ENCODE peak calls at places on chromosomes 13 and 19, in six cellular contexts. T is lower lobe of right lung; Q is NCI-H774; D is activated CD4-positive, alpha-beta memory T cell treated with anti-CD3 and anti-CD28 coated beads for 36 hours; A is neural crest cell; N is Calu3. F is an unnamed sample.

GRCh38 chr13:25455146-25455545 is 83.4 kb downstream of the ATP8A2 start:
- DNase-seq in D (no peak), N (no peak), A (no peak), T (no peak), Q (no peak), F (no peak)

GRCh38 chr19:58296086-58296485 is 9.1 kb upstream of the ERVK3-1 start:
- DNase-seq in N (no peak), D (no peak), A (no peak), Q (no peak), T (no peak), F (no peak)

GRCh38 chr19:3012522-3013260 is 16.4 kb downstream of the TLE2 start:
- DNase-seq in N (no peak), D (no peak), A (no peak), Q (no peak), T (no peak), F (no peak)

GRCh38 chr19:2574971-2575630 is 99.2 kb downstream of the GADD45B start:
- DNase-seq in N (no peak), T (no peak), D (no peak), Q (no peak), A (no peak), F (no peak)

GRCh38 chr13:113051641-113052040 is 54.0 kb upstream of the F7 start:
- DNase-seq in D (no peak), A (no peak), T (peak), Q (no peak), N (no peak), F (no peak)

GRCh38 chr13:106109391-106109791 is 426.1 kb downstream of the EFNB2 start:
- DNase-seq in A (no peak), Q (no peak), D (no peak), N (no peak), T (no peak), F (no peak)

GRCh38 chr19:42199440-42200115 is 17.9 kb downstream of the DEDD2 start:
- DNase-seq in A (no peak), N (no peak), T (peak), Q (no peak), D (peak), F (no peak)

GRCh38 chr13:79562557-79562956 is 81.6 kb downstream of the NDFIP2 start:
- DNase-seq in D (no peak), T (no peak), Q (no peak), N (no peak), A (no peak), F (no peak)

GRCh38 chr13:114311908-114312307 is 2.4 kb upstream of the CHAMP1 start:
- DNase-seq in N (no peak), Q (no peak), D (no peak), T (no peak), A (no peak), F (no peak)

GRCh38 chr19:57321746-57322145 is 1.5 kb downstream of the ZNF543 start:
- DNase-seq in A (no peak), D (no peak), Q (no peak), T (no peak), N (no peak), F (no peak)

GRCh38 chr13:87172166-87172825 is 498.9 kb upstream of the SLITRK5 start:
- DNase-seq in T (no peak), A (no peak), N (no peak), Q (no peak), D (no peak), F (no peak)

GRCh38 chr13:50691682-50692263 is 151.7 kb downstream of the DLEU7 start:
- DNase-seq in T (no peak), A (no peak), D (no peak), N (no peak), Q (no peak), F (no peak)

GRCh38 chr19:18428173-18428836 is 9.1 kb downstream of the SSBP4 start:
- DNase-seq in D (no peak), Q (no peak), T (no peak), A (no peak), N (no peak), F (no peak)

GRCh38 chr19:11736696-11737095 is 2.0 kb downstream of the ZNF823 start:
- DNase-seq in N (no peak), A (no peak), D (peak), Q (no peak), T (no peak), F (no peak)

GRCh38 chr19:371501-372160 is 27.0 kb upstream of the MIER2 start:
- DNase-seq in N (no peak), D (peak), T (no peak), A (no peak), Q (no peak), F (no peak)

GRCh38 chr13:86051134-86052103 is 252.2 kb upstream of the SLITRK6 start:
- DNase-seq in T (no peak), D (no peak), Q (no peak), A (no peak), N (peak), F (no peak)

GRCh38 chr13:97254809-97255208 is 32.7 kb downstream of the MBNL2 start:
- DNase-seq in A (no peak), N (no peak), D (no peak), T (no peak), Q (no peak), F (no peak)

GRCh38 chr19:55369651-55370304 is 485 bp downstream of the IL11 start:
- DNase-seq in D (peak), Q (no peak), A (peak), N (no peak), T (peak), F (no peak)

GRCh38 chr13:111506131-111506530 is 185.7 kb downstream of the TEX29 start:
- DNase-seq in Q (no peak), D (no peak), N (no peak), A (no peak), T (no peak), F (no peak)

GRCh38 chr19:2665103-2665502 is 37.4 kb downstream of the GNG7 start:
- DNase-seq in T (no peak), N (no peak), D (no peak), A (no peak), Q (no peak), F (no peak)

GRCh38 chr13:113488283-113488682 is 2.2 kb downstream of the DCUN1D2 start:
- DNase-seq in N (no peak), T (no peak), A (no peak), D (no peak), Q (no peak), F (no peak)

GRCh38 chr19:13920940-13921744 is 15.1 kb downstream of the CC2D1A start:
- DNase-seq in A (no peak), D (peak), T (no peak), Q (no peak), N (no peak), F (peak)

GRCh38 chr13:98033277-98034247 is 80.1 kb downstream of the IPO5 start:
- DNase-seq in Q (no peak), N (peak), D (no peak), T (no peak), A (peak), F (peak)

GRCh38 chr13:79225487-79226232 is 180.4 kb downstream of the RBM26 start:
- DNase-seq in A (no peak), Q (no peak), D (no peak), T (no peak), N (no peak), F (no peak)

GRCh38 chr13:73367886-73368285 is 309.1 kb downstream of the KLF5 start:
- DNase-seq in Q (no peak), D (no peak), N (no peak), A (no peak), T (no peak), F (no peak)

GRCh38 chr19:16856091-16856490 is 26.9 kb downstream of the SIN3B start:
- DNase-seq in Q (no peak), N (no peak), A (no peak), D (no peak), T (no peak), F (no peak)

GRCh38 chr19:51010066-51010795 is 8.8 kb upstream of the KLK8 start:
- DNase-seq in D (no peak), A (no peak), N (no peak), T (no peak), Q (no peak), F (no peak)

GRCh38 chr19:52010674-52011073 is 2.7 kb upstream of the ZNF615 start:
- DNase-seq in Q (no peak), N (no peak), A (no peak), T (no peak), D (no peak), F (no peak)

GRCh38 chr19:15448778-15449619 is 757 bp downstream of the WIZ start:
- DNase-seq in D (no peak), N (no peak), Q (no peak), A (no peak), T (no peak), F (no peak)